ENCODE peak calls at places on chromosomes 5 and 9, in six cellular contexts. One of them, this sample, is unnamed.

GRCh38 chr9:95940265-95940664 is 64.8 kb downstream of the ERCC6L2 start:
- DNase-seq in HepG2: no peak
- DNase-seq in K562: no peak
- DNase-seq in H1: no peak
- DNase-seq in GM12891: no peak
- DNase-seq in GM12878: no peak
- DNase-seq in this sample: no peak

GRCh38 chr9:87534957-87535356 is 37.3 kb downstream of the DAPK1 start:
- DNase-seq in GM12878: no peak
- DNase-seq in HepG2: no peak
- DNase-seq in K562: no peak
- DNase-seq in GM12891: no peak
- DNase-seq in H1: no peak
- DNase-seq in this sample: no peak

GRCh38 chr9:130448771-130449170 is 4.0 kb downstream of the ASS1 start:
- DNase-seq in HepG2: no peak
- DNase-seq in GM12891: no peak
- DNase-seq in H1: no peak
- DNase-seq in GM12878: no peak
- DNase-seq in K562: no peak
- DNase-seq in this sample: no peak

GRCh38 chr9:94853887-94854286 is 127.4 kb downstream of the AOPEP start:
- DNase-seq in HepG2: peak; percentile 94
- DNase-seq in H1: no peak
- DNase-seq in GM12878: no peak
- DNase-seq in GM12891: no peak
- DNase-seq in K562: no peak
- DNase-seq in this sample: no peak

GRCh38 chr9:33225319-33226152 is 14.4 kb upstream of the SPINK4 start:
- DNase-seq in H1: no peak
- DNase-seq in GM12878: peak; percentile 64
- DNase-seq in K562: peak; percentile 76
- DNase-seq in GM12891: no peak
- DNase-seq in HepG2: peak; percentile 57
- DNase-seq in this sample: no peak

GRCh38 chr9:73148447-73148937 is 3.2 kb upstream of the ANXA1 start:
- DNase-seq in GM12891: no peak
- DNase-seq in H1: no peak
- DNase-seq in HepG2: no peak
- DNase-seq in K562: peak; percentile 64
- DNase-seq in GM12878: no peak
- DNase-seq in this sample: no peak

GRCh38 chr5:64923151-64923685 is 154.5 kb downstream of the CWC27 start:
- DNase-seq in GM12891: no peak
- DNase-seq in HepG2: no peak
- DNase-seq in K562: no peak
- DNase-seq in H1: no peak
- DNase-seq in GM12878: no peak
- DNase-seq in this sample: no peak

GRCh38 chr5:74762599-74762998 is 4.3 kb downstream of the GFM2 start:
- DNase-seq in HepG2: peak; percentile 22
- DNase-seq in H1: no peak
- DNase-seq in K562: no peak
- DNase-seq in GM12878: no peak
- DNase-seq in GM12891: no peak
- DNase-seq in this sample: no peak

GRCh38 chr9:132644251-132644650 is 25.5 kb downstream of the DDX31 start:
- DNase-seq in GM12891: peak; percentile 7
- DNase-seq in H1: no peak
- DNase-seq in GM12878: no peak
- DNase-seq in HepG2: peak; percentile 48
- DNase-seq in K562: peak; percentile 10
- DNase-seq in this sample: no peak
- TF ChIP-seq POLR2A in GM12891: no peak
- TF ChIP-seq POLR2A in H1: no peak
- TF ChIP-seq POLR2A in GM12878: no peak
- TF ChIP-seq POLR2A in HepG2: no peak
- TF ChIP-seq POLR2A in K562: no peak
- TF ChIP-seq POLR2A in this sample: no peak

GRCh38 chr9:15293727-15294405 is 13.2 kb downstream of the TTC39B start:
- DNase-seq in K562: no peak
- DNase-seq in GM12878: no peak
- DNase-seq in GM12891: no peak
- DNase-seq in HepG2: no peak
- DNase-seq in H1: no peak
- DNase-seq in this sample: no peak

GRCh38 chr9:15304620-15305019 is 2.4 kb downstream of the TTC39B start:
- DNase-seq in GM12891: no peak
- DNase-seq in K562: no peak
- DNase-seq in HepG2: peak; percentile 27
- DNase-seq in GM12878: no peak
- DNase-seq in H1: no peak
- DNase-seq in this sample: no peak

GRCh38 chr9:15298362-15298761 is 8.7 kb downstream of the TTC39B start:
- DNase-seq in HepG2: no peak
- DNase-seq in GM12878: no peak
- DNase-seq in K562: no peak
- DNase-seq in GM12891: no peak
- DNase-seq in H1: no peak
- DNase-seq in this sample: no peak

GRCh38 chr9:15295761-15296405 is 11.1 kb downstream of the TTC39B start:
- DNase-seq in H1: no peak
- DNase-seq in K562: no peak
- DNase-seq in GM12878: peak; percentile 26
- DNase-seq in GM12891: no peak
- DNase-seq in HepG2: peak; percentile 42
- DNase-seq in this sample: no peak

DNA sequence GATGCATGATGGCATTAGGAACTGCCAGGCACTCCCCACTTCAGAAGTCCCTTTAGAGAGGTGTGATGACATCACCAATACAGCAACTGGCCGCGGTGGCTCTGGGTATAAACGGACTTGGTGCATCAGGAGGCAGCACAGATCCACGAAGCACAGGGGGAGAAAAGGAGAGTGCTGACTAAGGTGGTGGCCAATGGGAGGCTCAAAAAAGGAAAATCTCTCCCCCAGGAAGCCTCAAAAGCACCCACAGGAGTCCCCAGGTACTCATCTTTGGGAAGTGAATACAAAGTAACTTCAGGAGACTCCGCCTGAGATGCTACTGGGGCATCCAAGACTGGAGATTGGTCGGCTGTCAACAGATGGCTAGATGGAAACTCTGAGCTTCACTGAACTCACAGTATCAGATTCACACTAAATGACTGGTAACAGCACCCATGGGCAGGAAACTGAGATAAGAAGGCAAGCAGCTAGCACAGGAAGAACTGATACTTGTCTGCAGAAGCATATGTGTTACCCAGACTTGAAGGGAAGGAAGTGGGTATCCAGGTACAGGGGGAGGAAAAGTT is 7.6 kb downstream of the TTC39B start:
- DNase-seq in GM12891: no peak
- DNase-seq in K562: no peak
- DNase-seq in GM12878: peak; percentile 53
- DNase-seq in HepG2: no peak
- DNase-seq in H1: no peak
- DNase-seq in this sample: no peak
- TF ChIP-seq TAF1 in GM12891: no peak
- TF ChIP-seq TAF1 in K562: no peak
- TF ChIP-seq TAF1 in GM12878: no peak
- TF ChIP-seq TAF1 in HepG2: no peak
- TF ChIP-seq TAF1 in H1: no peak
- TF ChIP-seq TAF1 in this sample: no peak

GRCh38 chr5:149488645-149489306 is 62.5 kb downstream of the CSNK1A1 start:
- DNase-seq in GM12891: no peak
- DNase-seq in HepG2: no peak
- DNase-seq in H1: no peak
- DNase-seq in GM12878: no peak
- DNase-seq in K562: peak; percentile 30
- DNase-seq in this sample: no peak

GRCh38 chr5:149487672-149488071 is 63.6 kb downstream of the CSNK1A1 start:
- DNase-seq in GM12878: no peak
- DNase-seq in H1: no peak
- DNase-seq in HepG2: no peak
- DNase-seq in GM12891: no peak
- DNase-seq in K562: no peak
- DNase-seq in this sample: no peak

GRCh38 chr5:149489605-149490037 is 61.6 kb downstream of the CSNK1A1 start:
- DNase-seq in K562: no peak
- DNase-seq in GM12891: no peak
- DNase-seq in H1: no peak
- DNase-seq in GM12878: no peak
- DNase-seq in HepG2: no peak
- DNase-seq in this sample: no peak

GRCh38 chr5:149486726-149487635 is 64.3 kb downstream of the CSNK1A1 start:
- DNase-seq in H1: no peak
- DNase-seq in K562: no peak
- DNase-seq in HepG2: peak; percentile 61
- DNase-seq in GM12878: no peak
- DNase-seq in GM12891: no peak
- DNase-seq in this sample: no peak

DNA sequence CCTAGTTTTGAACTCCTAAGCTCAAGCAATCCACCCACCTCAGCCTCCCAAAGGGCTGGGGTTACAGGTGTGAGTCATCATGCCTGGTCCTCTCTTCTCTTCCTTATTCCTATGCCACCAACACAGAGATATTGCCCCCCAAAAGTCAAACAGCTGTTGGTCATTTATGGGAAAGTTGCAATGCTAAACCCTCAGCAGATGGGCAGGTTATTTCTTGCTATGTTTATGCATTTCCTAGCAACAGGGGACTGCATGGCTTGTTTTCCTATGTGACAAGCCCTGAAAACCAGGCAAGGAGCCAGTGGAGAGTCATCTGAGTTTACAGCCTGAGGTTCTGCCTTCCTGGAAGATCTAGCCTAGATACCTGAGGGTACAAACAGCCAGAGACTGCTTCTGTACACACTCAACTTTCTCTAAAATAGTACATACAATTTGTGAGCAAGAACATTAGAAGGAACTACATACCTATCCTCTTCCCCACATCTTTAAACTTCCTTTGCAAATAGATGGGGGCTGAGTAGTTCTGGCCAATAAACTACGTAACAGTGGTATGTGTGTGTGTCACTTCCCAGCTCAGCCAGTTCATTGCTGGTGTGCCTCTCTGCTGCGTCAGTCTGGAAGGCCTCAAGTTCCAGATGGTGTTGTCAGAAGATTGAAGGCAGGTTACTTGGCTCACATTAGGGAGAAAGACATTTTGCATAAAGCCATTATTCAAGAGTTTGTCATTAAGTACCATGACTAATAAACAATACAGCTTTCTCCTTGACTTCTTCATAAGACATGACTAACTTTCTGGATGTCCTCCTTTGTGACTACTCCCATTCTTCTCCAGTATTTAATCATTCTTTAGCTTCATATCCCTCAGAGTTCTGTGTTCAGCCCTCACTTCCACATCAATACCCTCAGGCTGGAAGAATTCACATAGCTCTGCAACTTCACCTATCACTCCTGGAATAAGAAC is 65.3 kb downstream of the CSNK1A1 start:
- DNase-seq in GM12891: no peak
- DNase-seq in H1: no peak
- DNase-seq in K562: peak; percentile 60
- DNase-seq in HepG2: peak; percentile 53
- DNase-seq in GM12878: no peak
- DNase-seq in this sample: no peak
- TF ChIP-seq POLR2AphosphoS5 in GM12891: no peak
- TF ChIP-seq POLR2AphosphoS5 in H1: no peak
- TF ChIP-seq POLR2AphosphoS5 in K562: no peak
- TF ChIP-seq POLR2AphosphoS5 in HepG2: no peak
- TF ChIP-seq POLR2AphosphoS5 in GM12878: peak; percentile 35
- TF ChIP-seq POLR2AphosphoS5 in this sample: no peak

GRCh38 chr9:124660341-124660801 is 110.7 kb downstream of the NR6A1 start:
- DNase-seq in GM12891: no peak
- DNase-seq in H1: no peak
- DNase-seq in K562: peak; percentile 42
- DNase-seq in HepG2: peak; percentile 36
- DNase-seq in GM12878: peak; percentile 60
- DNase-seq in this sample: no peak

GRCh38 chr9:124661184-124661755 is 109.8 kb downstream of the NR6A1 start:
- DNase-seq in HepG2: no peak
- DNase-seq in GM12878: no peak
- DNase-seq in GM12891: no peak
- DNase-seq in H1: no peak
- DNase-seq in K562: peak; percentile 34
- DNase-seq in this sample: no peak

GRCh38 chr9:124657526-124657925 is 113.6 kb downstream of the NR6A1 start:
- DNase-seq in GM12878: no peak
- DNase-seq in H1: no peak
- DNase-seq in HepG2: no peak
- DNase-seq in GM12891: no peak
- DNase-seq in K562: peak; percentile 29
- DNase-seq in this sample: no peak

GRCh38 chr9:124659099-124659659 is 111.9 kb downstream of the NR6A1 start:
- DNase-seq in H1: peak; percentile 33
- DNase-seq in GM12891: no peak
- DNase-seq in GM12878: peak; percentile 81
- DNase-seq in HepG2: peak; percentile 93
- DNase-seq in K562: peak; percentile 97
- DNase-seq in this sample: peak; percentile 15

GRCh38 chr9:124658165-124659017 is 112.7 kb downstream of the NR6A1 start:
- DNase-seq in HepG2: peak; percentile 76
- DNase-seq in H1: no peak
- DNase-seq in GM12891: peak; percentile 43
- DNase-seq in GM12878: peak; percentile 93
- DNase-seq in K562: peak; percentile 88
- DNase-seq in this sample: peak; percentile 26
- TF ChIP-seq POLR2A in HepG2: peak; percentile 45
- TF ChIP-seq POLR2A in H1: no peak
- TF ChIP-seq POLR2A in GM12891: peak; percentile 99
- TF ChIP-seq POLR2A in GM12878: peak; percentile 95
- TF ChIP-seq POLR2A in K562: peak; percentile 66
- TF ChIP-seq POLR2A in this sample: peak; percentile 34

This sample was measured in GM12892.